ENCODE peak calls at places on chromosomes 2 and 18, in four cellular contexts. One of them, this sample, is unnamed. For H3K36me3, the result is how much of the 10 kb centered on the place peaks cover.

GRCh38 chr18:47618758-47619157 is 311.7 kb downstream of the SMAD2 start:
- DNase-seq in IMR-90: no peak
- DNase-seq in trophoblast cell: no peak
- DNase-seq in mesendoderm: no peak
- DNase-seq in this sample: no peak

GRCh38 chr2:171626949-171627348 is 60.3 kb upstream of the DYNC1I2 start:
- DNase-seq in trophoblast cell: no peak
- DNase-seq in IMR-90: no peak
- DNase-seq in mesendoderm: peak
- DNase-seq in this sample: no peak

GRCh38 chr18:67104700-67105284 is 411.7 kb downstream of the DSEL start:
- DNase-seq in IMR-90: peak
- DNase-seq in trophoblast cell: peak
- DNase-seq in mesendoderm: peak
- DNase-seq in this sample: peak

GRCh38 chr2:217822296-217823252 is 180.2 kb downstream of the TNS1 start:
- DNase-seq in trophoblast cell: no peak
- DNase-seq in IMR-90: peak
- DNase-seq in mesendoderm: no peak
- DNase-seq in this sample: no peak

GRCh38 chr18:527136-527535 is 26.6 kb upstream of the COLEC12 start:
- DNase-seq in IMR-90: peak
- DNase-seq in mesendoderm: peak
- DNase-seq in trophoblast cell: no peak
- DNase-seq in this sample: no peak

GRCh38 chr18:73462092-73462491 is 594.3 kb upstream of the NETO1 start:
- DNase-seq in mesendoderm: no peak
- DNase-seq in trophoblast cell: no peak
- DNase-seq in IMR-90: peak
- DNase-seq in this sample: no peak

GRCh38 chr18:60596928-60597327 is 224.4 kb upstream of the MC4R start:
- DNase-seq in IMR-90: no peak
- DNase-seq in trophoblast cell: no peak
- DNase-seq in mesendoderm: no peak
- DNase-seq in this sample: no peak

GRCh38 chr2:62711832-62712494 is 6.5 kb downstream of the EHBP1 start:
- DNase-seq in mesendoderm: no peak
- DNase-seq in trophoblast cell: no peak
- DNase-seq in IMR-90: no peak
- DNase-seq in this sample: no peak

GRCh38 chr2:213958086-213958485 is 452.8 kb upstream of the VWC2L start:
- DNase-seq in IMR-90: no peak
- DNase-seq in mesendoderm: no peak
- DNase-seq in trophoblast cell: no peak
- DNase-seq in this sample: no peak

DNA sequence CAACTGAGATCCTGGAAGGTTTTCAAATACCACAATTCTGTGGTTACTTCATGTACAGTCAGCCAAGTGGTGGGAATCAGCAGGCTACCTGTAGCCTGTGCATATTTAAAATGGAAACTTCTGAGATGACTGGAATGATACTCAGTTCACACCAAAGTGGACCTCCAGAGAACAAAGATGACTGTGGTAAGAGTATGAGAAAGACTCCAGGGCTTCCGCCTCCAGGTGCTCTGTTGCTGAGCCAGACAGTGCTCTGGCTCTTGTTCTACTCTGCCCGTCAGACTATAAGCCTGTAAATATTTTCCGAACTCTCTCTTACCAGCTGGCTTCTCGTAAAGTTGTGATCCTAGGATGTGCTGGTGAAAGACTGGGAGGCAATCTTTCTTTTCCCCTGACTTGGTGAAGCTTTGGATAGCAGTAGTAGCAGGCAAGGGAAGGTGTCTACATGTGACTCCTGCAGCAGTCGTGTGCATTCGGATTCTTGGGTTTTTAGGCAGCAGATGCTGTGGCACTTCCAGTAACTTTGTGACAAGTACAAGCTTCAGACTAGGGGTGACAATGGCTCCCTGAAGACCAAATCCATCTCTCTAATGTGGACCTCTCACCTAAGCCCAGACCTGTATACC is 23.1 kb downstream of the ST3GAL5 start:
- DNase-seq in trophoblast cell: peak
- DNase-seq in mesendoderm: no peak
- DNase-seq in IMR-90: peak
- DNase-seq in this sample: no peak
- H3K36me3 ChIP-seq in trophoblast cell: under half
- H3K36me3 ChIP-seq in mesendoderm: under half
- H3K36me3 ChIP-seq in IMR-90: under half
- H3K36me3 ChIP-seq in this sample: under half

GRCh38 chr2:237966250-237966564 is 607 bp upstream of the UBE2F start:
- DNase-seq in IMR-90: no peak
- DNase-seq in mesendoderm: no peak
- DNase-seq in trophoblast cell: no peak
- DNase-seq in this sample: no peak

GRCh38 chr2:237964578-237965404 is 2.0 kb upstream of the UBE2F start:
- DNase-seq in trophoblast cell: peak
- DNase-seq in IMR-90: peak
- DNase-seq in mesendoderm: no peak
- DNase-seq in this sample: no peak

GRCh38 chr2:237966565-237967462 is at the start of gene UBE2F:
- DNase-seq in trophoblast cell: peak
- DNase-seq in mesendoderm: peak
- DNase-seq in IMR-90: peak
- DNase-seq in this sample: peak

GRCh38 chr2:237968048-237968862 is 1.4 kb downstream of the UBE2F start:
- DNase-seq in mesendoderm: no peak
- DNase-seq in trophoblast cell: peak
- DNase-seq in IMR-90: peak
- DNase-seq in this sample: no peak

GRCh38 chr2:237967463-237967871 is 653 bp downstream of the UBE2F start:
- DNase-seq in IMR-90: no peak
- DNase-seq in trophoblast cell: peak
- DNase-seq in mesendoderm: no peak
- DNase-seq in this sample: no peak
- H3K23ac ChIP-seq in IMR-90: peak
- H3K23ac ChIP-seq in trophoblast cell: no peak
- H3K23ac ChIP-seq in mesendoderm: no peak
- H3K23ac ChIP-seq in this sample: peak

GRCh38 chr2:219292616-219293015 is 13.4 kb downstream of the DNAJB2 start:
- DNase-seq in mesendoderm: no peak
- DNase-seq in IMR-90: no peak
- DNase-seq in trophoblast cell: no peak
- DNase-seq in this sample: no peak

GRCh38 chr2:219296142-219296541 is 13.1 kb downstream of the PTPRN start:
- DNase-seq in mesendoderm: no peak
- DNase-seq in trophoblast cell: no peak
- DNase-seq in IMR-90: no peak
- DNase-seq in this sample: no peak

GRCh38 chr2:219293736-219294201 is 14.6 kb downstream of the DNAJB2 start:
- DNase-seq in mesendoderm: no peak
- DNase-seq in IMR-90: no peak
- DNase-seq in trophoblast cell: no peak
- DNase-seq in this sample: no peak

GRCh38 chr2:219296631-219297391 is 12.4 kb downstream of the PTPRN start:
- DNase-seq in trophoblast cell: no peak
- DNase-seq in IMR-90: no peak
- DNase-seq in mesendoderm: no peak
- DNase-seq in this sample: no peak

DNA sequence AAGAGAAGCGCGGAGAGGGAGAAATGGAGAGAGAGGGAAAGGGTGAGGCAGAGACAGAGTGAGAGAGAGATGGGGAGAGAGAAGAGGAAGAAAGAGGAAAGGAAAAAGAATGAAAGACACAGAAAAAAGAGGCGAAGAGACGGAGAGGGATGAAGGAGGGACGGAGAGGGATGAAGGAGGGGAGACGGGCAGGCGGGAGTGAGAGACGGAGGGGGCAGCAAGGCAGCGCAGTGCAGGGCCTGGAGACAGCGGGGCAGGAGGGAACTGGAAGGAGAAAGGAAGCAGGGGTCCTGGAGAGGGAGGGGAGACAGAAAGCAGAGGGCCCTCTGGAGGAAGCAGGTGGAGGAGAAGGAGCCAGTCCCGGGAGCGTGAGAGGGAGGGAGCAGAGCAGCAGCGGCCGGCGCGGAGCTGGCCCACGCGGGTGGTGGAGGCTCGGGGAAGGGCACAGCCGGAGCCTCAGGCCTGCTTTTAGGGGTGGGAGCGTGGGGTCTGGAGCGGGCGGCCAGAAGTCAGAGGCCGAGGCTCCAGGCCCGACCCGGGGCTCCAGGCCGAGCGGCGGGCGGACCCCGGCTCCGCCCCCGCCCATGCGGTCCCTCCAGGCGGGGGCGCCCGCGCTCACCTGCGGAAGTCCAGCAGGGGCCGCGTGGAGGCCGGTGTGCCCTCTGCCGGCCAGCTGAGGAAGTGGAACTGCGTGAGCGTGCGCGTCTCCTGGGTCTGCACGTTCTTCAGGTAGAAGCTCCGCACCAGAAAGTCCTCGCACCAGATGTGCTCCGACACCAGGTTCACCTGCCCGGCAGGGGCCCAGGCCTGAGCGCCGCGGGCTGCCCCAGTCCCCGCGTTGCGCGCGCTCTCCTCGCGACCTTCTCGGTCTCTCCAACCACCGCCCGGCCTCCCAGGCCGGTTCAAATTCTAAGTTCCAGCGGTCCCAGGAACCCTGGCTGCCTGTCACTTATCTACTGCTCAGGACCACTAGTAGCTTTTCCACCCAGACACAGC is 14.5 kb downstream of the PTPRN start:
- DNase-seq in IMR-90: peak
- DNase-seq in mesendoderm: peak
- DNase-seq in trophoblast cell: peak
- DNase-seq in this sample: peak
- H4K8ac ChIP-seq in IMR-90: peak
- H4K8ac ChIP-seq in mesendoderm: no peak
- H4K8ac ChIP-seq in trophoblast cell: peak
- H4K8ac ChIP-seq in this sample: no peak

GRCh38 chr2:27647737-27648136 is 15.7 kb downstream of the SUPT7L start:
- DNase-seq in mesendoderm: no peak
- DNase-seq in IMR-90: no peak
- DNase-seq in trophoblast cell: no peak
- DNase-seq in this sample: no peak
- H3K36me3 ChIP-seq in mesendoderm: under half
- H3K36me3 ChIP-seq in IMR-90: under half
- H3K36me3 ChIP-seq in trophoblast cell: under half
- H3K36me3 ChIP-seq in this sample: half or more

DNA sequence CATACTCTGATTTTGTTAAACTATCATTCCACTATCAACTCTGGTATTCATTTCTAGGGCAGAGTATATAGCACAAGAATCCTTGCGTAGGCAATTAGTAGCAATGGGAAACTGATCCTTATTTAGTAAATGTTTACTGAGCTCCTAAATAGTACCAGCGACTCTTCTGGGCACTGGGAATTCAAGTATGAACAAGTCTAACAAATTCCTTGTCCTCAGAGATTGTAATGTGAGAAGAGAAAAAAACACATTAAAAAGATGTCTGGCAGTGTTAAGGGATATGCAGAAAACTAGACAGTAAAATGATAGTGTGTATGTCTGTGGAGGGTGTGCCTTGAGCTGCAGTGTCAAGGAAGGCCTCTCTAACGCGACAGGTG is 721 bp downstream of the METTL5 start:
- DNase-seq in trophoblast cell: no peak
- DNase-seq in IMR-90: no peak
- DNase-seq in mesendoderm: no peak
- DNase-seq in this sample: no peak
- H3K23ac ChIP-seq in trophoblast cell: no peak
- H3K23ac ChIP-seq in IMR-90: peak
- H3K23ac ChIP-seq in mesendoderm: no peak
- H3K23ac ChIP-seq in this sample: no peak

DNA sequence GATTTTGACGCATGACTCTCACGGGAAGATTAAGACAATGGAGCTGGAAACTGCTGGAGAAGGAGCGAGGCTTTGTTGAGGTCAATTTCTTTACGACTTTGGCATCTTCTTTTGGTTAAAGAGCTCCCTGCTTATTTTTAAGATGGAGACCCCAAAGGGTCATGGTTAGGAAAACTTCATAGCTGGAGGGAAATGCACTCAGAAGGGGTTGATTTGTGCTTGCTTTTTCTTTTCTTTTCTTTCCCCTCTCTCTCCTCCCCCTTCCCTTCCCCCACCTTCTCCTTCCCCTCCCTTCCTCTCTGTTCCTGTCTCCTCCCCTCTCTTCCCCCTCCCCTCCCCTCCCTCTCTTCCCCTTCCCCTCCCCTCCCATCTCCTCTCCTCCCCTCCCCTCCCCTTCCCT is 79.0 kb downstream of the TNP1 start:
- DNase-seq in mesendoderm: no peak
- DNase-seq in trophoblast cell: no peak
- DNase-seq in IMR-90: no peak
- DNase-seq in this sample: no peak
- H4K8ac ChIP-seq in mesendoderm: no peak
- H4K8ac ChIP-seq in trophoblast cell: no peak
- H4K8ac ChIP-seq in IMR-90: no peak
- H4K8ac ChIP-seq in this sample: no peak

DNA sequence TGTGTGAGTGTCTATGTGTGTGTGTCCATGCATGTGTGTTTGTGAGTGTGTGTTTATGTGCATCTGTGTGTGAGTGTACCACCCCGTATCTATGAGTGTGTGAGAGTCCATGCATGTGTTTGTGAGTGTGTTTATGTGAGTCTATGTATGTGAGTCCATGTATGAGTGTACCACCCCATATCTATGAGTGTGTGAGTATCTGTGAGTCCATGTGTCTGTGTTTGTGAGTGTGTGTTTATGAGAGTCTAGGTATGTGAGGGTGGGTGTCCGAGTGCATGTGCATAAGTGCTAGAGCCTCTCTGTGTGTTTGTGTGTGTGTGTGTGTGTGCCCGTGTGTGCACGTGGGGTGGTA is 86.0 kb upstream of the ATG16L1 start:
- DNase-seq in trophoblast cell: no peak
- DNase-seq in IMR-90: no peak
- DNase-seq in mesendoderm: no peak
- DNase-seq in this sample: no peak
- H3K36me3 ChIP-seq in trophoblast cell: under half
- H3K36me3 ChIP-seq in IMR-90: under half
- H3K36me3 ChIP-seq in mesendoderm: under half
- H3K36me3 ChIP-seq in this sample: under half